ENCODE peak calls at places on chromosomes 4 and X, in seven cellular contexts. C is kidney epithelial cell, M is astrocyte of the cerebellum, O is omental fat pad, A is fibroblast of the aortic adventitia, L is thoracic aorta, B is WERI-Rb-1. R is an unnamed sample.

GRCh38 chr4:3252831-3253641 is 4.1 kb downstream of the MSANTD1 start:
- DNase-seq in C (no peak), M (no peak), A (no peak), B (no peak), L (no peak), O (no peak), R (no peak)

GRCh38 chrX:115632455-115632854 is 71.5 kb downstream of the PLS3 start:
- DNase-seq in C (no peak), B (no peak), O (no peak), M (no peak), A (peak), L (no peak), R (no peak)

GRCh38 chrX:143094501-143095110 is 68.9 kb downstream of the SPANXN4 start:
- DNase-seq in M (no peak), C (no peak), B (no peak), L (no peak), A (no peak), O (no peak), R (no peak)

GRCh38 chrX:71885099-71885498 is 25.5 kb upstream of the NHSL2 start:
- DNase-seq in A (no peak), B (no peak), L (no peak), O (no peak), C (no peak), M (no peak), R (no peak)

GRCh38 chrX:18677140-18677834 is 5.4 kb upstream of the RS1 start:
- DNase-seq in B (no peak), L (no peak), M (no peak), C (no peak), O (no peak), A (no peak), R (no peak)

GRCh38 chr4:165953181-165953580 is 80.1 kb downstream of the TLL1 start:
- DNase-seq in O (no peak), L (no peak), A (no peak), B (no peak), C (no peak), M (no peak), R (no peak)

GRCh38 chr4:147518846-147519767 is 38.2 kb downstream of the EDNRA start:
- DNase-seq in O (no peak), L (no peak), B (peak), A (peak), M (peak), C (peak), R (peak)

GRCh38 chrX:70062076-70062475 is at the start of gene OTUD6A:
- DNase-seq in M (no peak), C (no peak), L (no peak), A (no peak), B (no peak), O (no peak), R (no peak)

GRCh38 chr4:36316544-36317082 is 35.2 kb downstream of the DTHD1 start:
- DNase-seq in A (no peak), M (peak), C (no peak), B (no peak), L (no peak), O (no peak), R (no peak)

GRCh38 chrX:104253567-104254441 is 929 bp downstream of the ESX1 start:
- DNase-seq in L (no peak), C (no peak), M (no peak), A (no peak), B (no peak), O (no peak), R (no peak)
- TF ChIP-seq CTCF in L (no peak), C (peak), M (no peak), A (no peak), B (no peak), O (no peak), R (peak)

GRCh38 chrX:150202641-150203248 is 160.4 kb upstream of the MAMLD1 start:
- DNase-seq in B (no peak), A (peak), L (no peak), M (no peak), C (no peak), O (no peak), R (no peak)

GRCh38 chrX:150207733-150208132 is 155.4 kb upstream of the MAMLD1 start:
- DNase-seq in M (no peak), C (no peak), B (no peak), A (no peak), L (no peak), O (no peak), R (no peak)

GRCh38 chrX:150201841-150202240 is 161.3 kb upstream of the MAMLD1 start:
- DNase-seq in L (no peak), M (no peak), A (peak), C (no peak), B (no peak), O (no peak), R (no peak)

GRCh38 chrX:150203249-150203647 is 159.9 kb upstream of the MAMLD1 start:
- DNase-seq in B (no peak), M (no peak), C (no peak), L (no peak), O (no peak), A (no peak), R (no peak)

DNA sequence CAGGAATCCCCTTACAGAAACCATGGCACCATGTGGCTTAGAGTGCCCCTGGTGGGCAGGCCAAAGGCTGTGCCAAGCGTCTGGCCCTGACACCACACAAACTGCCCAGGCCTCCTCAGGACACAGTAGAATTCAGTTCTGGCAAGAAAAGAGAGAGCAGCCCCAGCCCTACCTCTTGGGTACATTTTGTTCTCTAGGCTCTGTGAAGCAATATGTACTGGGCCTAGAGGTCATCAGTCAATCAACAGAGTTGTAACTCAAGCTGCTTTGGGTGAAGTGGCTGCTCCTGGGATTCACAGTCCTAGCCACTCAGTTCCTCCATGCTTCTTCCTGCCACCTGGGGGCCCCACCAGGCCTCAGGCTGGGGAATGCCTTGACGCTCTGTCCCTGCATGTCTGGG is 158.1 kb upstream of the MAMLD1 start:
- DNase-seq in A (no peak), C (no peak), O (no peak), B (no peak), M (no peak), L (no peak), R (no peak)
- TF ChIP-seq CTCF in A (no peak), C (no peak), O (no peak), B (no peak), M (no peak), L (no peak), R (no peak)

DNA sequence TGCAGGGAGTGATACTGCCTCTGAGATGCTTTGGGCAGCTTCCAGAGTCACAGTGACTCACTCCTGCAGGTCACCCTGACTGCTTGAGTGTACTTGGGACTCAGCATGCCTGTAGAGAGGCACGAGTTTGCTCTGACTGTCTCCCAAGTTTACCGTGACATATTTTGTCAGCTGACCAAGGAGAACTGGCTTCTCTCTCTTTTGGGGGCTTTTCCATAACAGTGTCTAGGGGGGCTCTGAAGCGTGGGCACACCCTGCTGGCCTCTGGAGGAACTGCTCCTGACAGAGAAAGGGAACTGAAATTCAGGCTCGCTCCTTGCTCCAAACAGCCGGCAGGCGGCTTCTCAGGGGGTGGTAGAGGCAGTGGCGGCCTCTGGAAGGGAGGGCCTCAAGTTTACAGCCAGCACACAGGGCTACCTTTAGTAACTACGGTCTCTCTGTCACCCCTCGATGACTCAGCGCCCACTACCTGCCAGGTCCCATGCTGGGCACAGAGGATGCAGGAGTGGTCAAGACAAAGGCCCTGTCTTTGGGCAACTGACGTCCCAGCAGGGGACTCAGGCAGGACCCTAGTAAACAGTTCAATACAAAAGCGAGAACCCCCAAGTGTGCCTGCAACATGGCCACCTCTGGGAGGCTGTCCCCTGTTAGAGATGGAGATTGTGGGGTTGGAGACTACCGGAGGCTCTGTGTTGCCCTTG is 17.8 kb downstream of the ZNF185 start:
- DNase-seq in B (peak), O (no peak), L (no peak), C (no peak), A (peak), M (peak), R (peak)
- TF ChIP-seq CTCF in B (peak), O (no peak), L (peak), C (peak), A (peak), M (peak), R (peak)

GRCh38 chr4:181618896-181619295 is 624.3 kb upstream of the TENM3 start:
- DNase-seq in B (no peak), A (no peak), O (no peak), C (no peak), M (no peak), L (no peak), R (no peak)
- TF ChIP-seq CTCF in B (peak), A (no peak), O (no peak), C (no peak), M (no peak), L (no peak), R (no peak)

DNA sequence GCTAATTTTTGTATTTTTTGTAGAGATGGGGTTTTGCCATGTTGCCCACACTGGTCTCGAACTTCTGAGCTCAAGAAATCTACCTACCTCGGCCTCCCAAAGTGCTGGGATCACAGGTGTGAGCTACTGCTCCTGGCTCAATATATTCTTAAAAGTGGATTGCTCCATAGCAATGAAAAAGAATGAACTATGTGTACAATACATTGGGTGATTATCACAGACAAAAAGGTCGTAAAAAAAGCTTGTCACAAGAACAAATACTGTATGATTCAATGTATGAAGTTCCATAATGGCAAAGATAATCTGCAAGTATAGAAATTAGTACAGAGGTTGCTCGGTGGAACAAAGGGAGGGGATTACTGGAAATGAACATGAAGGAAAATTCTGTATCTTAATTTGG is 70.7 kb downstream of the REPS2 start:
- DNase-seq in A (no peak), C (no peak), O (no peak), B (no peak), M (no peak), L (no peak), R (no peak)
- TF ChIP-seq CTCF in A (no peak), C (no peak), O (no peak), B (no peak), M (no peak), L (no peak), R (no peak)

DNA sequence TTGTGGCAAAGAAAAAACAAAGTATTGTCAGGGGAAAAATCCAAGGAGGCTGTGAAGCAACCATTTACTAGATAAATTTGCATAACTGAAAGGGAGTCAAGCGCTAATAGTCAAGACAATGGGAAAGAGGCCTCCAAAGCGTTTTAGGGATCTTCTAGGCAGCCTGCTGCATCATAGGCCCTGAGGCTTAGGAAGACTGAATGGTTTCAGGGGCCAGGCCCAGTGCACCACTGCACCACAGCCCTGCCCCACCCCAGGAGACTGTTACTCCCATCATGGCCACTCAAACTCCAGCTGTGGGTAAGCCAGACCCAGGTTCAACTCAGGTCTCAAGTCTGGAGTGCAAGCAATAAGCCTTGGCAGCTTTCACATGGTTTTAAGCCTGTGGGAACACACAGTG is 362.9 kb downstream of the SH3BGRL start:
- DNase-seq in A (no peak), L (no peak), B (no peak), M (no peak), O (no peak), C (no peak), R (no peak)
- TF ChIP-seq CTCF in A (no peak), L (no peak), B (no peak), M (no peak), O (no peak), C (no peak), R (no peak)

DNA sequence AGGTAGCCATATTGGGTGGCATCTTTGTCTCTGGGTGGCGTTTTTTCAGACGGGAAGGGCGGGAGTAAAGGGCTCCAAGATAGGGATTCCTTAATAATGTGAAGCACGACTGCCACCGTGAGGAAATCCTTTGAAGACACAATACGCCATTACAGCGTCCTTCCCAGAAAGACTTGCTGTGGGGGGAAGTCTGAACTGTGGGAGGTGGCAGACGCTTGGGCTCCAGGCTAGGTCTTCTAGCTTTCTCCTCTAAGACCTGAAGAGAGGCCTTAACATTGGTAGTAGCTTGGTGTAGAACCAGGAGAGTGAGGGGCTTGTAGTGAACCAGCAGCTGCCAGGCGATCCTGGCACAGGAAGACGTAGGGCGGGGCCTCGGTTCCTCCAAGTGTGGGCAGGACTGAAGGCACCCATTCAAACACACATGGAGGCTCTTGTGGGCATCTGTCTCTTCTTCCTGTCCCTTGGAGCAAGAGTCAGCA is 197.3 kb downstream of the OR13H1 start:
- DNase-seq in L (no peak), C (no peak), A (peak), B (peak), O (peak), M (peak), R (no peak)
- TF ChIP-seq CTCF in L (no peak), C (peak), A (peak), B (peak), O (no peak), M (peak), R (no peak)

GRCh38 chr4:14529653-14530052 is 472.6 kb upstream of the CPEB2 start:
- DNase-seq in L (no peak), C (no peak), A (peak), M (peak), B (peak), O (no peak), R (no peak)
- TF ChIP-seq CTCF in L (no peak), C (no peak), A (no peak), M (no peak), B (no peak), O (no peak), R (no peak)